ENCODE peak calls at places on chromosome 3, in seven cellular contexts. Y is AG04450; R is endothelial cell; H is occipital lobe; I is fibroblast of lung; D is CD8-positive, alpha-beta T cell; Q is activated T-helper 1 cell treated with Interleukin-2 at 50 U/mL for 16 hours. X is an unnamed sample.

GRCh38 chr3:171622126-171622525 is 161.9 kb upstream of the TNIK start:
- DNase-seq in Y (no peak), I (no peak), Q (no peak), D (no peak), R (no peak), H (no peak), X (no peak)

GRCh38 chr3:42051384-42052131 is 39.6 kb upstream of the TRAK1 start:
- DNase-seq in R (no peak), Y (no peak), Q (no peak), D (no peak), I (no peak), H (no peak), X (no peak)

GRCh38 chr3:45225465-45226205 is 452 bp downstream of the TMEM158 start:
- DNase-seq in I (no peak), R (peak), H (no peak), Q (peak), Y (no peak), D (peak), X (peak)

GRCh38 chr3:182509312-182509711 is 284.0 kb upstream of the ATP11B start:
- DNase-seq in Q (no peak), I (no peak), Y (no peak), H (no peak), R (no peak), D (no peak), X (peak)

GRCh38 chr3:70433091-70433490 is 120.7 kb upstream of the MDFIC2 start:
- DNase-seq in Q (no peak), D (no peak), H (no peak), Y (no peak), R (no peak), I (peak), X (peak)

GRCh38 chr3:194083253-194084224 is 52.4 kb upstream of the HES1 start:
- DNase-seq in I (no peak), D (no peak), Q (no peak), H (no peak), Y (no peak), R (no peak), X (no peak)

GRCh38 chr3:126134219-126134975 is 46.0 kb downstream of the ALDH1L1 start:
- DNase-seq in H (peak), I (peak), D (peak), Y (peak), Q (no peak), R (peak), X (peak)

GRCh38 chr3:194129581-194130133 is 6.3 kb upstream of the HES1 start:
- DNase-seq in Y (no peak), I (no peak), D (no peak), H (no peak), R (no peak), Q (no peak), X (peak)

GRCh38 chr3:111768571-111769100 is 90.4 kb upstream of the PHLDB2 start:
- DNase-seq in R (no peak), I (peak), Y (peak), Q (no peak), H (no peak), D (no peak), X (peak)